ENCODE peak calls at places on chromosomes 16 and 17, in seven cellular contexts. One of them, this sample, is unnamed.

GRCh38 chr17:66531826-66532439 is 229.5 kb downstream of the PRKCA start:
- DNase-seq in effector memory CD8-positive, alpha-beta T cell: no peak
- DNase-seq in EH: peak; percentile 59
- DNase-seq in iPS-NIHi11: no peak
- DNase-seq in AG08395: no peak
- DNase-seq in lower lobe of right lung: no peak
- DNase-seq in SW 1271: no peak
- DNase-seq in this sample: no peak

GRCh38 chr17:66299721-66300120 is 2.7 kb upstream of the PRKCA start:
- DNase-seq in effector memory CD8-positive, alpha-beta T cell: no peak
- DNase-seq in EH: no peak
- DNase-seq in iPS-NIHi11: no peak
- DNase-seq in AG08395: no peak
- DNase-seq in lower lobe of right lung: no peak
- DNase-seq in SW 1271: no peak
- DNase-seq in this sample: no peak

GRCh38 chr17:49690256-49690655 is 12.4 kb upstream of the SPOP start:
- DNase-seq in effector memory CD8-positive, alpha-beta T cell: no peak
- DNase-seq in EH: peak; percentile 43
- DNase-seq in iPS-NIHi11: no peak
- DNase-seq in AG08395: no peak
- DNase-seq in lower lobe of right lung: no peak
- DNase-seq in SW 1271: no peak
- DNase-seq in this sample: no peak

GRCh38 chr17:1362065-1362848 is 37.8 kb downstream of the YWHAE start:
- DNase-seq in effector memory CD8-positive, alpha-beta T cell: no peak
- DNase-seq in EH: no peak
- DNase-seq in iPS-NIHi11: no peak
- DNase-seq in AG08395: no peak
- DNase-seq in lower lobe of right lung: no peak
- DNase-seq in SW 1271: no peak
- DNase-seq in this sample: no peak

GRCh38 chr16:3143598-3144330 is 8.9 kb downstream of the ZNF213 start:
- DNase-seq in effector memory CD8-positive, alpha-beta T cell: no peak
- DNase-seq in EH: no peak
- DNase-seq in iPS-NIHi11: no peak
- DNase-seq in AG08395: no peak
- DNase-seq in lower lobe of right lung: peak; percentile 12
- DNase-seq in SW 1271: no peak
- DNase-seq in this sample: peak; percentile 12

GRCh38 chr17:81039096-81039495 is 4.1 kb downstream of the BAIAP2 start:
- DNase-seq in effector memory CD8-positive, alpha-beta T cell: no peak
- DNase-seq in EH: no peak
- DNase-seq in iPS-NIHi11: no peak
- DNase-seq in AG08395: no peak
- DNase-seq in lower lobe of right lung: no peak
- DNase-seq in SW 1271: no peak
- DNase-seq in this sample: no peak

GRCh38 chr17:35056013-35056412 is 7.5 kb downstream of the RFFL start:
- DNase-seq in effector memory CD8-positive, alpha-beta T cell: no peak
- DNase-seq in EH: no peak
- DNase-seq in iPS-NIHi11: peak; percentile 35
- DNase-seq in AG08395: no peak
- DNase-seq in lower lobe of right lung: no peak
- DNase-seq in SW 1271: no peak
- DNase-seq in this sample: no peak

GRCh38 chr17:42387221-42387657 is 1.0 kb downstream of the STAT3 start:
- DNase-seq in effector memory CD8-positive, alpha-beta T cell: peak; percentile 28
- DNase-seq in EH: peak; percentile 56
- DNase-seq in iPS-NIHi11: no peak
- DNase-seq in AG08395: peak; percentile 28
- DNase-seq in lower lobe of right lung: no peak
- DNase-seq in SW 1271: no peak
- DNase-seq in this sample: peak; percentile 41